ENCODE peak calls at places on chromosomes 5 and 9, in four cellular contexts. M is breast epithelium, F is tibial artery, J is A549. X is an unnamed sample. For H3K4me1, the result is how much of the 10 kb centered on the place peaks cover.

GRCh38 chr5:161176221-161176620 is 324.2 kb upstream of the ATP10B start:
- DNase-seq in M (no peak), F (no peak), J (no peak), X (no peak)

GRCh38 chr5:64458948-64459347 is 46.9 kb upstream of the RGS7BP start:
- DNase-seq in M (no peak), F (no peak), J (no peak), X (no peak)

GRCh38 chr5:151697452-151697851 is 10.7 kb upstream of the SPARC start:
- DNase-seq in M (no peak), F (no peak), J (no peak), X (no peak)

GRCh38 chr9:128163027-128163515 is 3.0 kb downstream of the BBLN start:
- DNase-seq in M (no peak), F (no peak), J (no peak), X (no peak)

GRCh38 chr5:34686762-34687268 is 30.7 kb downstream of the RAI14 start:
- DNase-seq in M (no peak), F (peak), J (peak), X (peak)

GRCh38 chr9:33146298-33146697 is 20.8 kb downstream of the B4GALT1 start:
- DNase-seq in M (no peak), F (peak), J (no peak), X (no peak)

GRCh38 chr9:98084396-98084795 is 27.9 kb downstream of the NANS start:
- DNase-seq in M (no peak), F (no peak), J (no peak), X (no peak)

GRCh38 chr5:34483442-34484033 is 172.6 kb upstream of the RAI14 start:
- DNase-seq in M (no peak), F (no peak), J (no peak), X (no peak)

GRCh38 chr5:78009937-78010527 is 233.9 kb upstream of the TBCA start:
- DNase-seq in M (no peak), F (no peak), J (no peak), X (no peak)

GRCh38 chr5:141398608-141399007 is 861 bp downstream of the PCDHGB5 start:
- DNase-seq in M (no peak), F (no peak), J (no peak), X (no peak)

GRCh38 chr5:180670586-180671359 is 21.4 kb upstream of the FLT4 start:
- DNase-seq in M (no peak), F (no peak), J (peak), X (peak)

GRCh38 chr9:115013998-115014397 is 83.6 kb upstream of the TNFSF8 start:
- DNase-seq in M (peak), F (peak), J (peak), X (no peak)

GRCh38 chr5:142540774-142541466 is 145.0 kb downstream of the FGF1 start:
- DNase-seq in M (no peak), F (peak), J (no peak), X (no peak)

GRCh38 chr9:7862170-7862569 is 62.6 kb upstream of the DMAC1 start:
- DNase-seq in M (no peak), F (no peak), J (peak), X (no peak)

GRCh38 chr5:80097516-80097915 is 62.4 kb downstream of the THBS4 start:
- DNase-seq in M (no peak), F (no peak), J (no peak), X (no peak)

GRCh38 chr9:73143606-73144328 is 7.9 kb upstream of the ANXA1 start:
- DNase-seq in M (no peak), F (no peak), J (peak), X (peak)

GRCh38 chr5:87900419-87900818 is 368.2 kb downstream of the TMEM161B start:
- DNase-seq in M (no peak), F (no peak), J (no peak), X (no peak)

GRCh38 chr5:5229405-5229804 is 89.3 kb downstream of the ADAMTS16 start:
- DNase-seq in M (no peak), F (no peak), J (no peak), X (peak)

GRCh38 chr5:42951847-42952411 is 88.2 kb downstream of the ANXA2R start:
- DNase-seq in M (no peak), F (no peak), J (no peak), X (no peak)

GRCh38 chr9:135243201-135244190 is 156.0 kb downstream of the OLFM1 start:
- DNase-seq in M (no peak), F (no peak), J (no peak), X (no peak)

GRCh38 chr5:43075319-43076293 is 35.5 kb upstream of the ANXA2R start:
- DNase-seq in M (no peak), F (peak), J (no peak), X (no peak)

GRCh38 chr9:134178781-134179551 is 14.6 kb upstream of the RNU6ATAC start:
- DNase-seq in M (no peak), F (peak), J (peak), X (no peak)

GRCh38 chr5:135114759-135115158 is 80.7 kb upstream of the PITX1 start:
- DNase-seq in M (no peak), F (no peak), J (no peak), X (no peak)

GRCh38 chr9:22446589-22446949 is at the start of gene DMRTA1:
- DNase-seq in M (peak), F (peak), J (peak), X (peak)

GRCh38 chr9:93076101-93076791 is 17.7 kb downstream of the SUSD3 start:
- DNase-seq in M (no peak), F (no peak), J (no peak), X (no peak)

GRCh38 chr9:125763373-125763772 is 16.2 kb downstream of the PBX3 start:
- DNase-seq in M (no peak), F (no peak), J (peak), X (peak)

GRCh38 chr5:174744896-174745295 is 20.5 kb downstream of the MSX2 start:
- DNase-seq in M (no peak), F (no peak), J (no peak), X (no peak)

GRCh38 chr5:145236127-145236526 is 599.0 kb downstream of the PRELID2 start:
- DNase-seq in M (no peak), F (no peak), J (no peak), X (no peak)

GRCh38 chr9:2231831-2232230 is 216.7 kb downstream of the SMARCA2 start:
- DNase-seq in M (no peak), F (no peak), J (no peak), X (no peak)

GRCh38 chr9:92759990-92760893 is 4.4 kb downstream of the BICD2 start:
- DNase-seq in M (no peak), F (no peak), J (no peak), X (no peak)

GRCh38 chr9:82105729-82106128 is 117.2 kb downstream of the SPATA31D1 start:
- DNase-seq in M (no peak), F (no peak), J (no peak), X (no peak)

GRCh38 chr5:68248896-68249295 is 33.3 kb downstream of the PIK3R1 start:
- DNase-seq in M (no peak), F (no peak), J (no peak), X (no peak)
- H3K4me1 ChIP-seq in M (under half), F (half or more), J (under half), X (under half)

GRCh38 chr9:129335456-129336129 is 157.5 kb upstream of the IER5L start:
- DNase-seq in M (no peak), F (no peak), J (no peak), X (no peak)

GRCh38 chr9:129336601-129337286 is 158.7 kb upstream of the IER5L start:
- DNase-seq in M (no peak), F (no peak), J (no peak), X (no peak)

GRCh38 chr9:129334744-129335080 is 156.7 kb upstream of the IER5L start:
- DNase-seq in M (no peak), F (no peak), J (no peak), X (no peak)

GRCh38 chr9:129337287-129338140 is 159.5 kb upstream of the IER5L start:
- DNase-seq in M (no peak), F (no peak), J (no peak), X (no peak)

DNA sequence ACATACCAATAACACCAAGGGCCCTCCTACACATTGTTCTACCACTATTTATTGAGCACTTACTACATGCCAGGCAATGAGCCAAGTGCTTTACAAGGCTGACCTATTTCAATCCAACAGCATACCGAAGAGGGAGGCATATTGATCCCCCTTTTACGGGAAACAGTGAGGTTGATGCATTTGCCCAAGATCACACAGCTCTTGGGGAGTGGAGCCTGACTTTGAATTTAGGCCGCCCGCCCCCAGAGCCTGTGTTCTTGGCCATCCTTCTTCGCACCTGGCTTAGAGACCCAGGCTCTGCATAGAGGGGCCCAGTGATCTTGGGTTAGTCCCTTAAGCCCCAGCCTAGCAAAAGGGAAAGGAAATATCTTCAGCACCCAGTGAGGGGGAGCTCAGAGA is 158.1 kb upstream of the IER5L start:
- DNase-seq in M (no peak), F (no peak), J (no peak), X (no peak)
- H3K4me1 ChIP-seq in M (under half), F (half or more), J (half or more), X (under half)

DNA sequence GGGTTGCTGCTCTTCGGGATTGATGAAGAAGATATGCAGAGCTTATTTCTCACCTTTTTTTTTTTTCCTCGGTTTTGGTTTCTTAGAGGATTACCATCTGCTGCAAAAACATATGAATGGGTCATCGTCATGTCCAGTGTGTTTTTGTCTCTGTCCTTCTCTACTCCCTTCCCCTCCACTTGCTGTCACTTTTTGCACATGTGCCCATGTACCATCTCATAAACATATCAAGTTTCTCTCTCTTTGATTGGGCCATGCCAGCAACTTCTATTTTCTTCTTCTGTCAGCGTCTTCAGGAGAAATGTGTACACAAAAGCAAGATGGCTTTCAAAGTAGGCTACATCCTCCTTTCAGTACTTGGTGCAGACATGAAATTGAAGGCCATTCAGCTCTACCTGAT is 57.1 kb downstream of the ZNF462 start:
- DNase-seq in M (no peak), F (no peak), J (no peak), X (no peak)
- H3K4me1 ChIP-seq in M (under half), F (under half), J (half or more), X (half or more)

DNA sequence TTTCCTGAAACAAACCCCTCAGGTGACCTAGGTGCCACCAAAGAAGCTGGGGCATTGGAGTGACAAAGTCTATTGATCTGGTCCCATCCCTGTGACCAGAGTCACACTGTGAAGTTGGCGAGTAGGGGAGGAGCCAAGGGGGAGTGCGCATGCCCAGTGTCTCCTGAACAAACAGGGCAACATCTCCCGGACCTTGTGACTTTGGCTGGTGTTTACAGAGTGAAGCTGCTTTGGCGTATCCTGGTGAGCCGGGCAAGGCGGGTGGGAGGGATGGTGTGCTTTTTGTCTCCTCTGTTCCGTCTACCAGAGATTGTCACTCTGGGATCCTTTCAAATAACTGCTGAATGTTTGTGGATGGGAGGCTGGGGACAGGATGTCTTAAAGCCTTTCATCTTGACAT is 204.5 kb downstream of the HSPA4 start:
- DNase-seq in M (no peak), F (no peak), J (no peak), X (no peak)
- H3K4me1 ChIP-seq in M (under half), F (under half), J (under half), X (under half)

DNA sequence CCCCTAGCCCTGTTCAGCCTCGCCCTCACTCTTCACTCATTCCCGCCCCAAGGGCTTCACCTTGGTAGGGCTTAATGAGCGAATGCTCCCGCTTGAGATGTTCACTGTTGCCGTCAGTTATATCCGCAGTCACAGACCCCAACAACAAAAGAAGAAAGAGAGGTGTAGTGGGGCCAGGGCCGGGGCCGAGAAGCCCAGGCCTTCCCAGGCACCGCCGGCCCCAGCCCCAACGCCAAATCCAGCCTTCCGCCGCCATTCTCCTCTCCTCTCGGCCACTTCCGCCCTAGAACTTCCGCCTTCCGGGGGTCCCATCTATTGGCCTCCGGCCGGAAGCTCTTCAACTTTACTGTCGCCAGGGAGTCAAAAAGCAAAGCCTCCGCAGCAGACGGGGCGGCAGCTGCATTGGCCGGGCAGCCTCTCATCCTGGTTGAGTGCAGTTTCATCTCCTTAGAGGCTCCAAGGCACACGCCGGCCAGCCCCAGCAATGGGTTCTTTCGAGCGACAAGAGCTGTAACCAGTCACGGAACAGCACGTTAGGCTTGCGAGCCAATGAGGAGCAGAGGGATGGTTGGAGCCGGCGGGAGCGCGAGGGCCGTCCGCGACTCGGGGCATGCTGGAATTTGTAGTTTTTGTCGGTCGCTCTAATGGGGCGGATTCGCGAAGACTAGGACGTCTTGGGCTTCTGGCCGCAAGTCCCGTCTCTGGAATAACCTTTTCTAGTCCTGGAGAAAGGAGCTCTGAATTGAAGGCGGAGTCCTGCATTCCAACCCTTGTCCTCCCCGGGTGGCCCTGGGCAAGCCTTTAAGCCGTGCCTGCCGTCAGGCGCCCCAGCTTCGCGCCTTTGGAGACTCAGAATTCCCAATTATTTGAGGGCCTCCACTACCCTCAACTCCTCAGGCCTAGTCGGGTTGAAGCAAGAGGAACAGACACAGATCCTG is at the start of gene LMAN2:
- DNase-seq in M (peak), F (peak), J (peak), X (peak)
- H3K4me1 ChIP-seq in M (under half), F (under half), J (under half), X (under half)

X was measured in foreskin keratinocyte.